ENCODE peak calls at places on chromosomes 11 and 22, in ten cellular contexts. One of them, this sample, is unnamed.

GRCh38 chr11:64385953-64386704 is 27.2 kb downstream of the RPS6KA4 start:
- DNase-seq in substantia nigra: no peak
- DNase-seq in EL: peak; percentile 93
- DNase-seq in progenitor cell of endocrine pancreas: no peak
- DNase-seq in fibroblast of villous mesenchyme: no peak
- DNase-seq in activated CD4-positive, alpha-beta T cell treated with anti-CD3 and anti-CD28 coated beads, Interleukin-2, amount 50 U/mL, for 48 hours: no peak
- DNase-seq in activated CD8-positive, alpha-beta memory T cell treated with anti-CD3 and anti-CD28 coated beads for 1 hour: no peak
- DNase-seq in lower leg skin: no peak
- DNase-seq in immature natural killer cell: no peak
- DNase-seq in NCI-H2171: no peak
- DNase-seq in this sample: no peak

GRCh38 chr11:65743928-65744698 is 23.5 kb upstream of the RNASEH2C start:
- DNase-seq in EL: peak; percentile 28
- DNase-seq in progenitor cell of endocrine pancreas: no peak
- DNase-seq in NCI-H2171: no peak
- DNase-seq in activated CD8-positive, alpha-beta memory T cell treated with anti-CD3 and anti-CD28 coated beads for 1 hour: no peak
- DNase-seq in substantia nigra: no peak
- DNase-seq in activated CD4-positive, alpha-beta T cell treated with anti-CD3 and anti-CD28 coated beads, Interleukin-2, amount 50 U/mL, for 48 hours: peak; percentile 23
- DNase-seq in immature natural killer cell: no peak
- DNase-seq in fibroblast of villous mesenchyme: peak; percentile 74
- DNase-seq in lower leg skin: no peak
- DNase-seq in this sample: no peak

GRCh38 chr11:69962152-69962551 is 116.0 kb upstream of the ANO1 start:
- DNase-seq in activated CD8-positive, alpha-beta memory T cell treated with anti-CD3 and anti-CD28 coated beads for 1 hour: no peak
- DNase-seq in EL: peak; percentile 62
- DNase-seq in lower leg skin: no peak
- DNase-seq in immature natural killer cell: no peak
- DNase-seq in activated CD4-positive, alpha-beta T cell treated with anti-CD3 and anti-CD28 coated beads, Interleukin-2, amount 50 U/mL, for 48 hours: no peak
- DNase-seq in progenitor cell of endocrine pancreas: no peak
- DNase-seq in fibroblast of villous mesenchyme: no peak
- DNase-seq in substantia nigra: no peak
- DNase-seq in NCI-H2171: no peak
- DNase-seq in this sample: no peak

GRCh38 chr11:46836431-46836830 is 9.6 kb downstream of the CKAP5 start:
- DNase-seq in activated CD4-positive, alpha-beta T cell treated with anti-CD3 and anti-CD28 coated beads, Interleukin-2, amount 50 U/mL, for 48 hours: no peak
- DNase-seq in activated CD8-positive, alpha-beta memory T cell treated with anti-CD3 and anti-CD28 coated beads for 1 hour: no peak
- DNase-seq in substantia nigra: no peak
- DNase-seq in EL: no peak
- DNase-seq in immature natural killer cell: no peak
- DNase-seq in progenitor cell of endocrine pancreas: no peak
- DNase-seq in fibroblast of villous mesenchyme: no peak
- DNase-seq in lower leg skin: no peak
- DNase-seq in NCI-H2171: no peak
- DNase-seq in this sample: no peak

GRCh38 chr11:112588252-112588668 is 327.6 kb upstream of the PLET1 start:
- DNase-seq in NCI-H2171: peak; percentile 84
- DNase-seq in fibroblast of villous mesenchyme: peak; percentile 83
- DNase-seq in lower leg skin: peak; percentile 52
- DNase-seq in immature natural killer cell: peak; percentile 54
- DNase-seq in progenitor cell of endocrine pancreas: peak; percentile 30
- DNase-seq in activated CD8-positive, alpha-beta memory T cell treated with anti-CD3 and anti-CD28 coated beads for 1 hour: no peak
- DNase-seq in EL: peak; percentile 74
- DNase-seq in activated CD4-positive, alpha-beta T cell treated with anti-CD3 and anti-CD28 coated beads, Interleukin-2, amount 50 U/mL, for 48 hours: peak; percentile 27
- DNase-seq in substantia nigra: peak; percentile 83
- DNase-seq in this sample: peak; percentile 95

GRCh38 chr22:39177456-39177775 is 24.9 kb upstream of the CBX7 start:
- DNase-seq in substantia nigra: no peak
- DNase-seq in progenitor cell of endocrine pancreas: no peak
- DNase-seq in EL: peak; percentile 14
- DNase-seq in activated CD8-positive, alpha-beta memory T cell treated with anti-CD3 and anti-CD28 coated beads for 1 hour: no peak
- DNase-seq in fibroblast of villous mesenchyme: no peak
- DNase-seq in lower leg skin: no peak
- DNase-seq in activated CD4-positive, alpha-beta T cell treated with anti-CD3 and anti-CD28 coated beads, Interleukin-2, amount 50 U/mL, for 48 hours: no peak
- DNase-seq in immature natural killer cell: peak; percentile 19
- DNase-seq in NCI-H2171: no peak
- DNase-seq in this sample: no peak

GRCh38 chr22:23054531-23055257 is 15.6 kb upstream of the GNAZ start:
- DNase-seq in progenitor cell of endocrine pancreas: no peak
- DNase-seq in activated CD8-positive, alpha-beta memory T cell treated with anti-CD3 and anti-CD28 coated beads for 1 hour: no peak
- DNase-seq in immature natural killer cell: no peak
- DNase-seq in NCI-H2171: no peak
- DNase-seq in EL: no peak
- DNase-seq in lower leg skin: no peak
- DNase-seq in substantia nigra: no peak
- DNase-seq in fibroblast of villous mesenchyme: no peak
- DNase-seq in activated CD4-positive, alpha-beta T cell treated with anti-CD3 and anti-CD28 coated beads, Interleukin-2, amount 50 U/mL, for 48 hours: no peak
- DNase-seq in this sample: no peak

GRCh38 chr11:124402326-124402922 is 3.6 kb upstream of the OR8B3 start:
- DNase-seq in NCI-H2171: no peak
- DNase-seq in immature natural killer cell: peak; percentile 19
- DNase-seq in EL: peak; percentile 76
- DNase-seq in activated CD4-positive, alpha-beta T cell treated with anti-CD3 and anti-CD28 coated beads, Interleukin-2, amount 50 U/mL, for 48 hours: peak; percentile 53
- DNase-seq in lower leg skin: peak; percentile 19
- DNase-seq in substantia nigra: peak; percentile 55
- DNase-seq in fibroblast of villous mesenchyme: peak; percentile 79
- DNase-seq in progenitor cell of endocrine pancreas: peak; percentile 21
- DNase-seq in activated CD8-positive, alpha-beta memory T cell treated with anti-CD3 and anti-CD28 coated beads for 1 hour: no peak
- DNase-seq in this sample: peak; percentile 68

GRCh38 chr11:8019671-8020597 is 32.8 kb downstream of the EIF3F start:
- DNase-seq in fibroblast of villous mesenchyme: no peak
- DNase-seq in progenitor cell of endocrine pancreas: no peak
- DNase-seq in activated CD4-positive, alpha-beta T cell treated with anti-CD3 and anti-CD28 coated beads, Interleukin-2, amount 50 U/mL, for 48 hours: peak; percentile 36
- DNase-seq in NCI-H2171: peak; percentile 49
- DNase-seq in activated CD8-positive, alpha-beta memory T cell treated with anti-CD3 and anti-CD28 coated beads for 1 hour: no peak
- DNase-seq in substantia nigra: peak; percentile 5
- DNase-seq in immature natural killer cell: peak; percentile 4
- DNase-seq in EL: peak; percentile 53
- DNase-seq in lower leg skin: no peak
- DNase-seq in this sample: no peak

GRCh38 chr11:110587972-110588371 is 124.3 kb downstream of the ARHGAP20 start:
- DNase-seq in EL: no peak
- DNase-seq in activated CD4-positive, alpha-beta T cell treated with anti-CD3 and anti-CD28 coated beads, Interleukin-2, amount 50 U/mL, for 48 hours: no peak
- DNase-seq in lower leg skin: no peak
- DNase-seq in activated CD8-positive, alpha-beta memory T cell treated with anti-CD3 and anti-CD28 coated beads for 1 hour: no peak
- DNase-seq in substantia nigra: no peak
- DNase-seq in progenitor cell of endocrine pancreas: no peak
- DNase-seq in immature natural killer cell: no peak
- DNase-seq in NCI-H2171: no peak
- DNase-seq in fibroblast of villous mesenchyme: peak; percentile 75
- DNase-seq in this sample: no peak

GRCh38 chr22:46574993-46575914 is 37.8 kb upstream of the CELSR1 start:
- DNase-seq in activated CD4-positive, alpha-beta T cell treated with anti-CD3 and anti-CD28 coated beads, Interleukin-2, amount 50 U/mL, for 48 hours: no peak
- DNase-seq in fibroblast of villous mesenchyme: no peak
- DNase-seq in EL: no peak
- DNase-seq in NCI-H2171: no peak
- DNase-seq in progenitor cell of endocrine pancreas: no peak
- DNase-seq in lower leg skin: no peak
- DNase-seq in immature natural killer cell: no peak
- DNase-seq in substantia nigra: no peak
- DNase-seq in activated CD8-positive, alpha-beta memory T cell treated with anti-CD3 and anti-CD28 coated beads for 1 hour: no peak
- DNase-seq in this sample: no peak

GRCh38 chr11:74671520-74672196 is 59.6 kb downstream of the CHRDL2 start:
- DNase-seq in lower leg skin: no peak
- DNase-seq in activated CD8-positive, alpha-beta memory T cell treated with anti-CD3 and anti-CD28 coated beads for 1 hour: no peak
- DNase-seq in immature natural killer cell: no peak
- DNase-seq in EL: peak; percentile 82
- DNase-seq in substantia nigra: no peak
- DNase-seq in NCI-H2171: no peak
- DNase-seq in activated CD4-positive, alpha-beta T cell treated with anti-CD3 and anti-CD28 coated beads, Interleukin-2, amount 50 U/mL, for 48 hours: no peak
- DNase-seq in fibroblast of villous mesenchyme: peak; percentile 30
- DNase-seq in progenitor cell of endocrine pancreas: no peak
- DNase-seq in this sample: no peak

GRCh38 chr11:82767123-82767522 is 33.5 kb upstream of the FAM181B start:
- DNase-seq in activated CD4-positive, alpha-beta T cell treated with anti-CD3 and anti-CD28 coated beads, Interleukin-2, amount 50 U/mL, for 48 hours: no peak
- DNase-seq in immature natural killer cell: no peak
- DNase-seq in substantia nigra: no peak
- DNase-seq in NCI-H2171: no peak
- DNase-seq in lower leg skin: no peak
- DNase-seq in progenitor cell of endocrine pancreas: no peak
- DNase-seq in activated CD8-positive, alpha-beta memory T cell treated with anti-CD3 and anti-CD28 coated beads for 1 hour: no peak
- DNase-seq in fibroblast of villous mesenchyme: no peak
- DNase-seq in EL: no peak
- DNase-seq in this sample: peak; percentile 34

GRCh38 chr11:35968386-35969088 is 24.7 kb downstream of the LDLRAD3 start:
- DNase-seq in activated CD4-positive, alpha-beta T cell treated with anti-CD3 and anti-CD28 coated beads, Interleukin-2, amount 50 U/mL, for 48 hours: no peak
- DNase-seq in substantia nigra: no peak
- DNase-seq in EL: no peak
- DNase-seq in activated CD8-positive, alpha-beta memory T cell treated with anti-CD3 and anti-CD28 coated beads for 1 hour: no peak
- DNase-seq in NCI-H2171: peak; percentile 97
- DNase-seq in lower leg skin: no peak
- DNase-seq in immature natural killer cell: no peak
- DNase-seq in fibroblast of villous mesenchyme: no peak
- DNase-seq in progenitor cell of endocrine pancreas: no peak
- DNase-seq in this sample: peak; percentile 81

GRCh38 chr11:112318661-112319060 is 58.0 kb upstream of the PLET1 start:
- DNase-seq in immature natural killer cell: no peak
- DNase-seq in activated CD8-positive, alpha-beta memory T cell treated with anti-CD3 and anti-CD28 coated beads for 1 hour: no peak
- DNase-seq in progenitor cell of endocrine pancreas: no peak
- DNase-seq in lower leg skin: no peak
- DNase-seq in fibroblast of villous mesenchyme: no peak
- DNase-seq in activated CD4-positive, alpha-beta T cell treated with anti-CD3 and anti-CD28 coated beads, Interleukin-2, amount 50 U/mL, for 48 hours: no peak
- DNase-seq in substantia nigra: no peak
- DNase-seq in EL: no peak
- DNase-seq in NCI-H2171: no peak
- DNase-seq in this sample: no peak

GRCh38 chr11:14393889-14394288 is 34.9 kb upstream of the RRAS2 start:
- DNase-seq in EL: no peak
- DNase-seq in NCI-H2171: no peak
- DNase-seq in lower leg skin: no peak
- DNase-seq in activated CD8-positive, alpha-beta memory T cell treated with anti-CD3 and anti-CD28 coated beads for 1 hour: no peak
- DNase-seq in progenitor cell of endocrine pancreas: no peak
- DNase-seq in substantia nigra: no peak
- DNase-seq in fibroblast of villous mesenchyme: no peak
- DNase-seq in immature natural killer cell: peak; percentile 67
- DNase-seq in activated CD4-positive, alpha-beta T cell treated with anti-CD3 and anti-CD28 coated beads, Interleukin-2, amount 50 U/mL, for 48 hours: no peak
- DNase-seq in this sample: no peak

GRCh38 chr11:117582491-117582890 is 214.5 kb downstream of the DSCAML1 start:
- DNase-seq in lower leg skin: no peak
- DNase-seq in immature natural killer cell: no peak
- DNase-seq in NCI-H2171: no peak
- DNase-seq in substantia nigra: no peak
- DNase-seq in progenitor cell of endocrine pancreas: no peak
- DNase-seq in activated CD8-positive, alpha-beta memory T cell treated with anti-CD3 and anti-CD28 coated beads for 1 hour: no peak
- DNase-seq in activated CD4-positive, alpha-beta T cell treated with anti-CD3 and anti-CD28 coated beads, Interleukin-2, amount 50 U/mL, for 48 hours: no peak
- DNase-seq in EL: no peak
- DNase-seq in fibroblast of villous mesenchyme: no peak
- DNase-seq in this sample: peak; percentile 61

GRCh38 chr11:134349802-134350355 is 18.1 kb downstream of the GLB1L2 start:
- DNase-seq in lower leg skin: no peak
- DNase-seq in activated CD4-positive, alpha-beta T cell treated with anti-CD3 and anti-CD28 coated beads, Interleukin-2, amount 50 U/mL, for 48 hours: no peak
- DNase-seq in EL: no peak
- DNase-seq in immature natural killer cell: no peak
- DNase-seq in activated CD8-positive, alpha-beta memory T cell treated with anti-CD3 and anti-CD28 coated beads for 1 hour: no peak
- DNase-seq in fibroblast of villous mesenchyme: no peak
- DNase-seq in progenitor cell of endocrine pancreas: no peak
- DNase-seq in substantia nigra: no peak
- DNase-seq in NCI-H2171: no peak
- DNase-seq in this sample: no peak

GRCh38 chr11:32092581-32093170 is 1.8 kb downstream of the RCN1 start:
- DNase-seq in activated CD8-positive, alpha-beta memory T cell treated with anti-CD3 and anti-CD28 coated beads for 1 hour: no peak
- DNase-seq in immature natural killer cell: no peak
- DNase-seq in activated CD4-positive, alpha-beta T cell treated with anti-CD3 and anti-CD28 coated beads, Interleukin-2, amount 50 U/mL, for 48 hours: no peak
- DNase-seq in EL: no peak
- DNase-seq in fibroblast of villous mesenchyme: no peak
- DNase-seq in lower leg skin: no peak
- DNase-seq in substantia nigra: no peak
- DNase-seq in NCI-H2171: no peak
- DNase-seq in progenitor cell of endocrine pancreas: no peak
- DNase-seq in this sample: no peak

GRCh38 chr22:30882181-30882771 is 86.3 kb downstream of the MORC2 start:
- DNase-seq in progenitor cell of endocrine pancreas: no peak
- DNase-seq in fibroblast of villous mesenchyme: no peak
- DNase-seq in EL: no peak
- DNase-seq in lower leg skin: no peak
- DNase-seq in NCI-H2171: no peak
- DNase-seq in activated CD8-positive, alpha-beta memory T cell treated with anti-CD3 and anti-CD28 coated beads for 1 hour: no peak
- DNase-seq in substantia nigra: no peak
- DNase-seq in activated CD4-positive, alpha-beta T cell treated with anti-CD3 and anti-CD28 coated beads, Interleukin-2, amount 50 U/mL, for 48 hours: no peak
- DNase-seq in immature natural killer cell: no peak
- DNase-seq in this sample: no peak

GRCh38 chr11:22792497-22792896 is 37.1 kb downstream of the SVIP start:
- DNase-seq in NCI-H2171: no peak
- DNase-seq in activated CD8-positive, alpha-beta memory T cell treated with anti-CD3 and anti-CD28 coated beads for 1 hour: no peak
- DNase-seq in substantia nigra: peak; percentile 77
- DNase-seq in progenitor cell of endocrine pancreas: no peak
- DNase-seq in fibroblast of villous mesenchyme: no peak
- DNase-seq in activated CD4-positive, alpha-beta T cell treated with anti-CD3 and anti-CD28 coated beads, Interleukin-2, amount 50 U/mL, for 48 hours: no peak
- DNase-seq in lower leg skin: no peak
- DNase-seq in EL: peak; percentile 10
- DNase-seq in immature natural killer cell: no peak
- DNase-seq in this sample: no peak

GRCh38 chr22:32910358-32910757 is 108.9 kb downstream of the TIMP3 start:
- DNase-seq in substantia nigra: no peak
- DNase-seq in activated CD8-positive, alpha-beta memory T cell treated with anti-CD3 and anti-CD28 coated beads for 1 hour: no peak
- DNase-seq in NCI-H2171: no peak
- DNase-seq in EL: no peak
- DNase-seq in fibroblast of villous mesenchyme: no peak
- DNase-seq in activated CD4-positive, alpha-beta T cell treated with anti-CD3 and anti-CD28 coated beads, Interleukin-2, amount 50 U/mL, for 48 hours: no peak
- DNase-seq in lower leg skin: no peak
- DNase-seq in progenitor cell of endocrine pancreas: no peak
- DNase-seq in immature natural killer cell: no peak
- DNase-seq in this sample: no peak

GRCh38 chr11:30326114-30326783 is 3.3 kb downstream of the ARL14EP start:
- DNase-seq in progenitor cell of endocrine pancreas: no peak
- DNase-seq in activated CD4-positive, alpha-beta T cell treated with anti-CD3 and anti-CD28 coated beads, Interleukin-2, amount 50 U/mL, for 48 hours: no peak
- DNase-seq in NCI-H2171: no peak
- DNase-seq in EL: peak; percentile 16
- DNase-seq in substantia nigra: no peak
- DNase-seq in lower leg skin: no peak
- DNase-seq in activated CD8-positive, alpha-beta memory T cell treated with anti-CD3 and anti-CD28 coated beads for 1 hour: no peak
- DNase-seq in fibroblast of villous mesenchyme: no peak
- DNase-seq in immature natural killer cell: no peak
- DNase-seq in this sample: no peak

GRCh38 chr22:31173386-31174145 is 13.6 kb downstream of the RNF185 start:
- DNase-seq in substantia nigra: no peak
- DNase-seq in NCI-H2171: no peak
- DNase-seq in fibroblast of villous mesenchyme: peak; percentile 82
- DNase-seq in progenitor cell of endocrine pancreas: no peak
- DNase-seq in activated CD8-positive, alpha-beta memory T cell treated with anti-CD3 and anti-CD28 coated beads for 1 hour: no peak
- DNase-seq in EL: peak; percentile 89
- DNase-seq in lower leg skin: no peak
- DNase-seq in activated CD4-positive, alpha-beta T cell treated with anti-CD3 and anti-CD28 coated beads, Interleukin-2, amount 50 U/mL, for 48 hours: peak; percentile 6
- DNase-seq in immature natural killer cell: no peak
- DNase-seq in this sample: no peak

GRCh38 chr11:61693897-61694840 is 14.0 kb downstream of the DAGLA start:
- DNase-seq in activated CD8-positive, alpha-beta memory T cell treated with anti-CD3 and anti-CD28 coated beads for 1 hour: no peak
- DNase-seq in progenitor cell of endocrine pancreas: no peak
- DNase-seq in NCI-H2171: no peak
- DNase-seq in lower leg skin: no peak
- DNase-seq in substantia nigra: no peak
- DNase-seq in fibroblast of villous mesenchyme: no peak
- DNase-seq in immature natural killer cell: no peak
- DNase-seq in EL: peak; percentile 54
- DNase-seq in activated CD4-positive, alpha-beta T cell treated with anti-CD3 and anti-CD28 coated beads, Interleukin-2, amount 50 U/mL, for 48 hours: no peak
- DNase-seq in this sample: peak; percentile 36

GRCh38 chr22:17106785-17107546 is 14.2 kb downstream of the TMEM121B start:
- DNase-seq in activated CD4-positive, alpha-beta T cell treated with anti-CD3 and anti-CD28 coated beads, Interleukin-2, amount 50 U/mL, for 48 hours: peak; percentile 28
- DNase-seq in progenitor cell of endocrine pancreas: no peak
- DNase-seq in EL: no peak
- DNase-seq in fibroblast of villous mesenchyme: no peak
- DNase-seq in lower leg skin: no peak
- DNase-seq in substantia nigra: no peak
- DNase-seq in immature natural killer cell: no peak
- DNase-seq in NCI-H2171: no peak
- DNase-seq in activated CD8-positive, alpha-beta memory T cell treated with anti-CD3 and anti-CD28 coated beads for 1 hour: no peak
- DNase-seq in this sample: no peak

GRCh38 chr11:78770931-78771330 is 196.3 kb upstream of the NARS2 start:
- DNase-seq in activated CD8-positive, alpha-beta memory T cell treated with anti-CD3 and anti-CD28 coated beads for 1 hour: no peak
- DNase-seq in lower leg skin: no peak
- DNase-seq in immature natural killer cell: no peak
- DNase-seq in NCI-H2171: no peak
- DNase-seq in EL: no peak
- DNase-seq in substantia nigra: no peak
- DNase-seq in activated CD4-positive, alpha-beta T cell treated with anti-CD3 and anti-CD28 coated beads, Interleukin-2, amount 50 U/mL, for 48 hours: no peak
- DNase-seq in progenitor cell of endocrine pancreas: no peak
- DNase-seq in fibroblast of villous mesenchyme: no peak
- DNase-seq in this sample: no peak

GRCh38 chr11:61041755-61042518 is 60.4 kb upstream of the CD5 start:
- DNase-seq in immature natural killer cell: peak; percentile 11
- DNase-seq in substantia nigra: no peak
- DNase-seq in activated CD8-positive, alpha-beta memory T cell treated with anti-CD3 and anti-CD28 coated beads for 1 hour: peak; percentile 59
- DNase-seq in fibroblast of villous mesenchyme: no peak
- DNase-seq in lower leg skin: no peak
- DNase-seq in activated CD4-positive, alpha-beta T cell treated with anti-CD3 and anti-CD28 coated beads, Interleukin-2, amount 50 U/mL, for 48 hours: peak; percentile 73
- DNase-seq in NCI-H2171: peak; percentile 69
- DNase-seq in progenitor cell of endocrine pancreas: peak; percentile 17
- DNase-seq in EL: no peak
- DNase-seq in this sample: no peak